ENCODE peak calls at places on chromosomes 12 and 14, in nine cellular contexts. Y is left cardiac atrium; E is heart left ventricle; P is stimulated activated CD4-positive, alpha-beta T cell treated with anti-CD3 and anti-CD28 coated beads, TNF-alpha, amount 100 ng/mL, for 48 hours; A is endothelial cell; X is CD8-positive, alpha-beta T cell; Q is testis; U is EH; R is T-cell. F is an unnamed sample.

GRCh38 chr12:55933158-55933798 is 2.3 kb downstream of the DGKA start:
- DNase-seq in Y (no peak), E (no peak), P (no peak), U (peak), R (no peak), A (no peak), X (no peak), Q (no peak), F (peak)

GRCh38 chr14:105858676-105859025 is 332.3 kb downstream of the TMEM121 start:
- DNase-seq in X (no peak), A (no peak), P (no peak), E (peak), R (no peak), Q (peak), U (no peak), Y (peak), F (no peak)

GRCh38 chr14:22390195-22390594 is 198.8 kb downstream of the DAD1 start:
- DNase-seq in X (no peak), A (no peak), Y (no peak), P (no peak), E (no peak), Q (no peak), U (no peak), R (no peak), F (no peak)

GRCh38 chr12:109892748-109893147 is 7.3 kb upstream of the TCHP start:
- DNase-seq in U (no peak), X (no peak), A (no peak), R (peak), E (no peak), P (no peak), Q (no peak), Y (no peak), F (no peak)

GRCh38 chr12:39990122-39991101 is 115.5 kb downstream of the SLC2A13 start:
- DNase-seq in Y (peak), X (peak), Q (peak), R (peak), P (peak), A (peak), E (peak), U (peak), F (peak)

GRCh38 chr12:38149395-38150073 is 167.0 kb upstream of the ALG10B start:
- DNase-seq in X (no peak), P (no peak), E (no peak), Y (no peak), Q (no peak), U (no peak), R (no peak), A (no peak), F (peak)

GRCh38 chr12:122730215-122731014 is at the start of gene HCAR1:
- DNase-seq in R (peak), A (no peak), X (no peak), U (no peak), P (peak), Y (no peak), Q (no peak), E (no peak), F (no peak)

GRCh38 chr14:50061664-50062437 is 54.5 kb downstream of the VCPKMT start:
- DNase-seq in R (peak), E (peak), U (peak), Y (no peak), Q (peak), X (peak), A (peak), P (no peak), F (no peak)

GRCh38 chr12:53726946-53727309 is 324 bp downstream of the CALCOCO1 start:
- DNase-seq in U (peak), X (no peak), Q (no peak), E (no peak), P (no peak), Y (no peak), R (no peak), A (no peak), F (no peak)

GRCh38 chr12:132248439-132249157 is 80.8 kb downstream of the GALNT9 start:
- DNase-seq in A (no peak), Y (peak), E (peak), R (no peak), U (peak), Q (no peak), P (no peak), X (no peak), F (no peak)

GRCh38 chr12:102462386-102462785 is 18.0 kb downstream of the IGF1 start:
- DNase-seq in U (no peak), Y (no peak), E (no peak), Q (no peak), R (no peak), A (no peak), P (no peak), X (no peak), F (no peak)

GRCh38 chr12:96501139-96501741 is 11.9 kb downstream of the CFAP54 start:
- DNase-seq in U (peak), A (peak), R (peak), P (no peak), E (peak), X (peak), Y (peak), Q (no peak), F (peak)

GRCh38 chr12:59164991-59165718 is 244.9 kb upstream of the LRIG3 start:
- DNase-seq in R (no peak), Q (no peak), P (no peak), Y (no peak), A (no peak), E (no peak), U (peak), X (no peak), F (no peak)

GRCh38 chr12:131383741-131384543 is 326.9 kb upstream of the SFSWAP start:
- DNase-seq in X (no peak), E (no peak), U (no peak), Q (peak), A (no peak), Y (no peak), R (no peak), P (no peak), F (no peak)

GRCh38 chr14:67517083-67517482 is 16.0 kb upstream of the PLEKHH1 start:
- DNase-seq in R (no peak), E (peak), Q (peak), Y (peak), P (no peak), U (no peak), A (peak), X (no peak), F (no peak)

GRCh38 chr12:22684526-22685118 is 59.7 kb downstream of the ETNK1 start:
- DNase-seq in U (peak), A (no peak), E (no peak), P (no peak), R (no peak), X (no peak), Y (no peak), Q (no peak), F (peak)

GRCh38 chr14:96126339-96126770 is 78.3 kb upstream of the BDKRB2 start:
- DNase-seq in A (peak), R (peak), X (no peak), P (no peak), U (peak), Q (no peak), Y (no peak), E (no peak), F (no peak)

GRCh38 chr12:129971721-129972120 is 67.9 kb upstream of the TMEM132D start:
- DNase-seq in A (no peak), E (no peak), X (no peak), Y (no peak), U (no peak), R (no peak), P (no peak), Q (no peak), F (no peak)

GRCh38 chr12:12392428-12392827 is 35.5 kb downstream of the BORCS5 start:
- DNase-seq in U (no peak), P (no peak), E (no peak), Y (no peak), Q (no peak), X (no peak), R (no peak), A (no peak), F (no peak)

GRCh38 chr14:104203071-104203425 is 64.7 kb downstream of the KIF26A start:
- DNase-seq in X (no peak), Q (no peak), A (no peak), P (no peak), U (no peak), R (no peak), Y (no peak), E (no peak), F (no peak)

GRCh38 chr12:94244165-94245133 is 96.1 kb downstream of the PLXNC1 start:
- DNase-seq in P (peak), Y (no peak), X (peak), Q (no peak), U (no peak), E (no peak), A (no peak), R (peak), F (no peak)

GRCh38 chr14:21428930-21429329 is 27.0 kb downstream of the CHD8 start:
- DNase-seq in Q (peak), U (no peak), A (no peak), X (no peak), Y (no peak), P (no peak), R (no peak), E (no peak), F (no peak)

GRCh38 chr12:57085999-57086950 is 2.6 kb upstream of the NAB2 start:
- DNase-seq in A (peak), E (peak), U (peak), Q (peak), P (no peak), R (peak), X (no peak), Y (peak), F (peak)

GRCh38 chr12:109452489-109452888 is 24.6 kb downstream of the KCTD10 start:
- DNase-seq in Y (no peak), R (no peak), E (no peak), X (no peak), P (no peak), U (no peak), A (no peak), Q (no peak), F (no peak)

GRCh38 chr14:92759300-92759678 is 10.9 kb upstream of the LGMN start:
- DNase-seq in P (no peak), Q (no peak), Y (no peak), U (peak), R (no peak), X (no peak), E (no peak), A (no peak), F (no peak)

GRCh38 chr12:73421832-73422231 is 1115.8 kb upstream of the ATXN7L3B start:
- DNase-seq in R (no peak), A (no peak), U (peak), Q (no peak), X (no peak), E (no peak), Y (no peak), P (no peak), F (peak)

GRCh38 chr14:51547260-51547659 is 104.5 kb upstream of the FRMD6 start:
- DNase-seq in Y (peak), U (peak), P (no peak), A (no peak), E (no peak), R (no peak), Q (no peak), X (no peak), F (peak)

GRCh38 chr14:28763914-28764848 is 2.4 kb upstream of the FOXG1 start:
- DNase-seq in Q (no peak), E (no peak), X (no peak), Y (no peak), P (no peak), R (no peak), A (no peak), U (no peak), F (no peak)

GRCh38 chr12:26122681-26123481 is 2.0 kb downstream of the BHLHE41 start:
- DNase-seq in R (no peak), E (peak), U (peak), P (no peak), Q (peak), A (peak), X (no peak), Y (peak), F (no peak)

GRCh38 chr12:107478881-107479280 is 206.7 kb upstream of the PWP1 start:
- DNase-seq in U (no peak), R (no peak), E (no peak), Q (no peak), X (no peak), P (no peak), A (no peak), Y (no peak), F (no peak)